ENCODE peak calls at places on chromosomes 7 and 10, in seven cellular contexts. V, P, U, O, S, C and R are unnamed samples.
A peak's percentile ranks its signal among the peaks of the same experiment; 100 is the strongest.

GRCh38 chr10:90306187-90306586 is 551.7 kb downstream of the HTR7 start:
- DNase-seq in V (no peak), P (no peak), U (peak; percentile 77), O (no peak), S (no peak), C (no peak), R (no peak)

GRCh38 chr7:135245826-135246825 is 12.5 kb downstream of the STRA8 start:
- DNase-seq in V (no peak), P (peak; percentile 24), U (no peak), O (no peak), S (no peak), C (no peak), R (no peak)

GRCh38 chr7:15874774-15875173 is 188.3 kb upstream of the MEOX2 start:
- DNase-seq in V (no peak), P (no peak), U (no peak), O (no peak), S (no peak), C (no peak), R (no peak)

GRCh38 chr10:71536332-71536731 is 139.6 kb downstream of the CDH23 start:
- DNase-seq in V (no peak), P (no peak), U (no peak), O (no peak), S (no peak), C (no peak), R (no peak)

GRCh38 chr10:67788028-67788886 is 49.7 kb downstream of the DNAJC12 start:
- DNase-seq in V (no peak), P (peak; percentile 37), U (peak; percentile 42), O (peak; percentile 42), S (peak; percentile 56), C (peak; percentile 90), R (peak; percentile 69)

GRCh38 chr7:101542527-101543241 is 86.4 kb downstream of the MYL10 start:
- DNase-seq in V (peak; percentile 2), P (peak; percentile 85), U (peak; percentile 33), O (peak; percentile 53), S (peak; percentile 56), C (peak; percentile 77), R (peak; percentile 64)

GRCh38 chr10:13847201-13847631 is 260.5 kb downstream of the PRPF18 start:
- DNase-seq in V (no peak), P (peak; percentile 56), U (no peak), O (no peak), S (no peak), C (peak; percentile 16), R (peak; percentile 36)

GRCh38 chr7:40525764-40526163 is 391.0 kb downstream of the SUGCT start:
- DNase-seq in V (no peak), P (peak; percentile 46), U (no peak), O (no peak), S (no peak), C (no peak), R (no peak)

GRCh38 chr10:14507156-14507555 is 176.4 kb upstream of the FRMD4A start:
- DNase-seq in V (no peak), P (no peak), U (no peak), O (no peak), S (no peak), C (no peak), R (no peak)

GRCh38 chr10:1159131-1160061 is 103.2 kb downstream of the WDR37 start:
- DNase-seq in V (no peak), P (peak; percentile 39), U (no peak), O (no peak), S (no peak), C (peak; percentile 59), R (no peak)

GRCh38 chr7:73768661-73769480 is 1.2 kb downstream of the CLDN3 start:
- DNase-seq in V (no peak), P (no peak), U (no peak), O (no peak), S (no peak), C (no peak), R (no peak)

GRCh38 chr7:116185450-116185849 is 24.9 kb upstream of the TES start:
- DNase-seq in V (no peak), P (no peak), U (no peak), O (no peak), S (no peak), C (no peak), R (no peak)

GRCh38 chr7:150567168-150567567 is at the start of gene GIMAP4:
- DNase-seq in V (no peak), P (no peak), U (no peak), O (no peak), S (no peak), C (no peak), R (no peak)

GRCh38 chr10:103756277-103756869 is 99.0 kb downstream of the SH3PXD2A start:
- DNase-seq in V (no peak), P (no peak), U (no peak), O (no peak), S (no peak), C (no peak), R (no peak)

GRCh38 chr7:2864999-2865670 is 21.0 kb upstream of the GNA12 start:
- DNase-seq in V (no peak), P (peak; percentile 92), U (peak; percentile 48), O (peak; percentile 59), S (no peak), C (peak; percentile 79), R (peak; percentile 67)

GRCh38 chr7:486216-486743 is 33.4 kb downstream of the PDGFA start:
- DNase-seq in V (no peak), P (no peak), U (no peak), O (no peak), S (no peak), C (no peak), R (no peak)

GRCh38 chr10:47195274-47195885 is 104.6 kb upstream of the GDF10 start:
- DNase-seq in V (no peak), P (no peak), U (no peak), O (no peak), S (no peak), C (no peak), R (no peak)

GRCh38 chr7:75734586-75735047 is 4.1 kb downstream of the HIP1 start:
- DNase-seq in V (no peak), P (no peak), U (no peak), O (peak; percentile 45), S (no peak), C (peak; percentile 79), R (no peak)

DNA sequence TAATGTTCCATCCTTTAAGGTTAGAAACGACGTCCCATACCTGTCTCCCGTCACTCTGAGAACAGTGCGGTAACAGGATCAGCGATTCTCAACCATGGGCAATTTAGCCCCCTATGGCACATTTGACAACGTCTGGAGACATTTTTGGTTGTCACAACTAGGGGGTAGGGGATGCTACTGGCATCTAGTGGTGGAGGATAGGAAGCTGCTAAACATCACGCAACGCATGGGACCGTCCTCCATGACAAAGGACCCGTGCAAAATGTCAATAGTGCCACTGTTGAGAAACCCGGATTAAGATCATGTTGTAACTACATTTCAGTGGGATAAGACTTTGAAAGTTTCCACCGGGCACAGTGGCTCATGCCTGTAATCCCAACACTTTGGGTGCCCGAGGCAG is 5.0 kb upstream of the PAXIP1 start:
- DNase-seq in V (no peak), P (peak; percentile 60), U (peak; percentile 32), O (peak; percentile 56), S (no peak), C (peak; percentile 45), R (no peak)
- TF ChIP-seq JUND in V (no peak), P (no peak), U (no peak), O (no peak), S (no peak), C (no peak), R (no peak)

DNA sequence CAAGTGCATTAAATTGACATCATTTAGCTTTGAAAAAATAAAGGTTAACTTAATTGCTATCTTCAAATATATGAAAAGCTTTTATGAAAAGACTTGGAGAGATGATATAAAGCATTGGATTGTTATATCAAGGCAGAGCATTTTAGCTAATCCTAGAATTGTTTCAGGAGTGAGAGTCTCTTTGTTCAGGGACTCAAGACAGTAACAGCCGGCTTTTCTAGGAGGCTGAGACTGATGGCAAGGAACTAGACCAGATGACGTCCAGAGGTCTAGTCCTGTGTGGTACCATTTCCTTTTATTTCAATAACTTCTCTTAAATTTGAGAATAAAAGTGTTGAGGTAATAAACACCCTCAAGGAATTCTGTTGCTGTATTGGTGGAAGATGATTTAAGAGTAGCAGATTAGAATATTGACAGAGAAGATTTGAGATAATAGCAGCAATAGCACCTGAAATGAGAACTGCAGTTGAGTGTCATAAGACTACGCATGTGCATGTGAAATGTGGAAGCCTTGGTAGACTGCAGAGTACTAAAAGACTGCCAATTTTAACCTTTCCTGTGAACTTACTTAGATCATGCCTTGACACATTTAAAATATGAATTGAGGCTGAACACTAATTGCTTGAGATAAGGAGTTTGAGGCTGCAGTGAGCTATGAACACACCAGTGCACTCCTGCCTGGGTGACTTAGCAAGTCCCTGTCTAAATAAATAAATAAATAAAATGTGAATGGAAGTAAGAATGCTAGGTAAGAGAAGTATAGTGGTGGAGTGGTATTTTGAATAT is 79.6 kb downstream of the ZNRF2 start:
- DNase-seq in V (no peak), P (no peak), U (no peak), O (no peak), S (no peak), C (no peak), R (no peak)
- TF ChIP-seq JUND in V (no peak), P (no peak), U (no peak), O (no peak), S (no peak), C (no peak), R (no peak)

GRCh38 chr10:60141916-60142559 is 235.7 kb upstream of the CCDC6 start:
- DNase-seq in V (no peak), P (no peak), U (no peak), O (no peak), S (no peak), C (no peak), R (no peak)
- TF ChIP-seq JUND in V (no peak), P (no peak), U (no peak), O (no peak), S (no peak), C (no peak), R (no peak)

GRCh38 chr7:82805527-82805960 is 357.1 kb downstream of the PCLO start:
- DNase-seq in V (no peak), P (peak; percentile 67), U (peak; percentile 68), O (peak; percentile 1), S (no peak), C (no peak), R (no peak)
- TF ChIP-seq JUND in V (no peak), P (peak; percentile 96), U (peak; percentile 79), O (no peak), S (no peak), C (no peak), R (no peak)

GRCh38 chr7:41745451-41745850 is 42.6 kb upstream of the INHBA start:
- DNase-seq in V (no peak), P (no peak), U (no peak), O (no peak), S (no peak), C (no peak), R (no peak)

GRCh38 chr7:41747951-41748350 is 45.1 kb upstream of the INHBA start:
- DNase-seq in V (no peak), P (no peak), U (no peak), O (no peak), S (no peak), C (no peak), R (no peak)

DNA sequence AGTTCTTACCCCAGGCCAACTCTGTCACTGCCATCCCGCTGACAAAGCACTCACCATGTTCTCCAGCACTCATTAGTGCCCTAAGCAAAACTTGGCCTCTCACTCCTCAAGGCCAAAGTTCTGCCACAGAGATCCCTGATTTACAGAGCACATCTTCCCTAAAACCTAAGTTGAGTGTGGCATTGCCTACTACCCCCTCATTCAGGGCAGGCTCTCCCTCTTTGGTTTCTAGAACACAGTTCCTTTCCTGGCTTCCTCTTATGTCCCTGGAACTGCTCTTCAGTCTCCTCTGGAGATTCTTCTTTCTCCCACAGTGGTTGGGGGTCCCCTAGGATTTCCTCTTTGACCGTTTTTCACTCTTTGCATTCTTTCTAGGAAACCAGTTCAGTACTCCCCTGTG is 39.7 kb upstream of the INHBA start:
- DNase-seq in V (no peak), P (no peak), U (no peak), O (no peak), S (no peak), C (no peak), R (no peak)
- TF ChIP-seq JUND in V (no peak), P (no peak), U (no peak), O (no peak), S (no peak), C (no peak), R (no peak)